ENCODE peak calls at places on chromosome 11, in nine cellular contexts. F is left ventricle myocardium inferior; M is stimulated activated CD4-positive, alpha-beta T cell treated with anti-CD3 and anti-CD28 coated beads, Interleukin-1b, Interleukin-23, amount 100 ng/mL, for 24 hours; J is substantia nigra; G is NCI-H524; H is caudate nucleus; W is memory B cell; U is neural crest cell; E is A172. L is an unnamed sample.

GRCh38 chr11:15113381-15113780 is 1.3 kb upstream of the INSC start:
- DNase-seq in F (no peak), M (no peak), J (no peak), G (no peak), H (no peak), W (peak), U (no peak), E (no peak), L (no peak)

GRCh38 chr11:62958547-62959071 is 26.2 kb downstream of the SLC22A6 start:
- DNase-seq in F (peak), M (no peak), J (no peak), G (no peak), H (no peak), W (no peak), U (no peak), E (peak), L (no peak)

GRCh38 chr11:47564933-47565339 is 463 bp upstream of the PTPMT1 start:
- DNase-seq in F (no peak), M (no peak), J (no peak), G (no peak), H (no peak), W (peak), U (no peak), E (no peak), L (no peak)

GRCh38 chr11:126878892-126879291 is 121.7 kb downstream of the KIRREL3 start:
- DNase-seq in F (no peak), M (no peak), J (no peak), G (no peak), H (no peak), W (no peak), U (no peak), E (no peak), L (no peak)

GRCh38 chr11:83648610-83649467 is 362.7 kb upstream of the CCDC90B start:
- DNase-seq in F (no peak), M (no peak), J (no peak), G (no peak), H (no peak), W (no peak), U (no peak), E (no peak), L (no peak)

GRCh38 chr11:33016654-33017053 is 976 bp downstream of the DEPDC7 start:
- DNase-seq in F (no peak), M (no peak), J (no peak), G (no peak), H (no peak), W (no peak), U (no peak), E (peak), L (no peak)

GRCh38 chr11:86606849-86607481 is 65.5 kb downstream of the ME3 start:
- DNase-seq in F (no peak), M (no peak), J (no peak), G (no peak), H (no peak), W (no peak), U (no peak), E (peak), L (no peak)

GRCh38 chr11:67117667-67118058 is 1.4 kb upstream of the KDM2A start:
- DNase-seq in F (peak), M (peak), J (no peak), G (no peak), H (no peak), W (no peak), U (peak), E (no peak), L (no peak)

GRCh38 chr11:84685976-84686375 is 941.2 kb downstream of the DLG2 start:
- DNase-seq in F (no peak), M (no peak), J (no peak), G (no peak), H (no peak), W (no peak), U (no peak), E (no peak), L (no peak)

GRCh38 chr11:72760543-72761400 is 8.6 kb upstream of the ARAP1 start:
- DNase-seq in F (no peak), M (no peak), J (no peak), G (no peak), H (no peak), W (no peak), U (no peak), E (peak), L (no peak)

GRCh38 chr11:14413307-14414072 is 54.5 kb upstream of the RRAS2 start:
- DNase-seq in F (peak), M (no peak), J (no peak), G (no peak), H (no peak), W (no peak), U (no peak), E (no peak), L (no peak)

GRCh38 chr11:114026355-114026754 is 33.2 kb upstream of the ZBTB16 start:
- DNase-seq in F (no peak), M (no peak), J (no peak), G (no peak), H (no peak), W (no peak), U (no peak), E (peak), L (no peak)

GRCh38 chr11:119764108-119764874 is 35.3 kb upstream of the NECTIN1 start:
- DNase-seq in F (peak), M (no peak), J (peak), G (peak), H (peak), W (no peak), U (no peak), E (no peak), L (no peak)

GRCh38 chr11:69931060-69931910 is 112.1 kb upstream of the FGF3 start:
- DNase-seq in F (no peak), M (no peak), J (no peak), G (no peak), H (no peak), W (no peak), U (no peak), E (no peak), L (no peak)

GRCh38 chr11:27392715-27393114 is 29.7 kb upstream of the CCDC34 start:
- DNase-seq in F (no peak), M (no peak), J (no peak), G (no peak), H (no peak), W (no peak), U (no peak), E (peak), L (no peak)

GRCh38 chr11:118211006-118211405 is 13.8 kb downstream of the JAML start:
- DNase-seq in F (no peak), M (no peak), J (no peak), G (no peak), H (no peak), W (no peak), U (no peak), E (peak), L (peak)

GRCh38 chr11:59380263-59381059 is 21.8 kb downstream of the OR5AN1 start:
- DNase-seq in F (no peak), M (no peak), J (no peak), G (no peak), H (no peak), W (no peak), U (no peak), E (no peak), L (no peak)

GRCh38 chr11:4704054-4704789 is at the start of gene MMP26:
- DNase-seq in F (no peak), M (no peak), J (no peak), G (no peak), H (no peak), W (no peak), U (no peak), E (no peak), L (no peak)

GRCh38 chr11:108751444-108751843 is 86.6 kb downstream of the DDX10 start:
- DNase-seq in F (no peak), M (no peak), J (no peak), G (no peak), H (no peak), W (no peak), U (no peak), E (no peak), L (no peak)

GRCh38 chr11:110830344-110831141 is 118.3 kb upstream of the ARHGAP20 start:
- DNase-seq in F (no peak), M (no peak), J (no peak), G (no peak), H (no peak), W (no peak), U (no peak), E (no peak), L (no peak)

GRCh38 chr11:130165601-130166456 is 6.2 kb downstream of the ST14 start:
- DNase-seq in F (no peak), M (no peak), J (no peak), G (no peak), H (no peak), W (peak), U (no peak), E (no peak), L (no peak)

GRCh38 chr11:115659061-115659963 is 155.1 kb upstream of the CADM1 start:
- DNase-seq in F (peak), M (no peak), J (no peak), G (no peak), H (no peak), W (no peak), U (no peak), E (no peak), L (no peak)

GRCh38 chr11:8258771-8259170 is 4.9 kb downstream of the LMO1 start:
- DNase-seq in F (no peak), M (no peak), J (no peak), G (no peak), H (no peak), W (no peak), U (no peak), E (peak), L (no peak)

GRCh38 chr11:34126959-34127848 is 21.8 kb downstream of the NAT10 start:
- DNase-seq in F (no peak), M (no peak), J (no peak), G (no peak), H (no peak), W (no peak), U (no peak), E (peak), L (no peak)

GRCh38 chr11:66371627-66372415 is at the start of gene SLC29A2:
- DNase-seq in F (peak), M (peak), J (peak), G (peak), H (no peak), W (peak), U (peak), E (no peak), L (no peak)

GRCh38 chr11:62856333-62856910 is 17.0 kb upstream of the WDR74 start:
- DNase-seq in F (no peak), M (no peak), J (no peak), G (no peak), H (no peak), W (no peak), U (no peak), E (no peak), L (no peak)

GRCh38 chr11:96863520-96863919 is 473.7 kb downstream of the JRKL start:
- DNase-seq in F (peak), M (no peak), J (no peak), G (no peak), H (no peak), W (no peak), U (no peak), E (no peak), L (no peak)

GRCh38 chr11:75532200-75532972 is 6.6 kb upstream of the GDPD5 start:
- DNase-seq in F (peak), M (peak), J (peak), G (peak), H (peak), W (peak), U (peak), E (peak), L (peak)

GRCh38 chr11:71212871-71213559 is 39.4 kb downstream of the SHANK2 start:
- DNase-seq in F (peak), M (no peak), J (peak), G (no peak), H (no peak), W (no peak), U (no peak), E (no peak), L (peak)

GRCh38 chr11:14713518-14714244 is 70.1 kb downstream of the PDE3B start:
- DNase-seq in F (no peak), M (no peak), J (no peak), G (no peak), H (no peak), W (no peak), U (no peak), E (no peak), L (no peak)

GRCh38 chr11:63802637-63803414 is 10.4 kb upstream of the SPINDOC start:
- DNase-seq in F (no peak), M (no peak), J (no peak), G (no peak), H (no peak), W (no peak), U (no peak), E (peak), L (no peak)

GRCh38 chr11:73411031-73411430 is 34.8 kb downstream of the RELT start:
- DNase-seq in F (no peak), M (no peak), J (no peak), G (no peak), H (no peak), W (no peak), U (no peak), E (no peak), L (no peak)

GRCh38 chr11:68338041-68338800 is 25.8 kb downstream of the LRP5 start:
- DNase-seq in F (no peak), M (no peak), J (no peak), G (no peak), H (peak), W (no peak), U (no peak), E (no peak), L (no peak)

GRCh38 chr11:126929186-126930085 is 71.1 kb downstream of the KIRREL3 start:
- DNase-seq in F (no peak), M (no peak), J (no peak), G (no peak), H (no peak), W (no peak), U (no peak), E (no peak), L (no peak)

GRCh38 chr11:118572914-118573550 is 823 bp downstream of the ARCN1 start:
- DNase-seq in F (no peak), M (no peak), J (no peak), G (no peak), H (no peak), W (no peak), U (no peak), E (peak), L (no peak)

L was measured in anterior cingulate cortex.